ENCODE peak calls at places on chromosome 22, in eight cellular contexts. D is stomach, E is OCI-LY7, Y is adrenal gland, X is brain microvascular endothelial cell, F is endodermal cell, B is fibroblast of pulmonary artery, G is cardiac fibroblast. H is an unnamed sample.
A peak's percentile ranks its signal among the peaks of the same experiment; 100 is the strongest.

GRCh38 chr22:49328630-49329405 is 498.9 kb downstream of the BRD1 start:
- DNase-seq in D (peak; percentile 13), E (no peak), Y (no peak), X (no peak), F (peak; percentile 21), B (no peak), G (no peak), H (no peak)

GRCh38 chr22:24996420-24996952 is 44.0 kb downstream of the KIAA1671 start:
- DNase-seq in D (no peak), E (no peak), Y (no peak), X (no peak), F (peak; percentile 96), B (peak; percentile 48), G (no peak), H (peak; percentile 76)

GRCh38 chr22:50481440-50482106 is at the start of gene ADM2:
- DNase-seq in D (peak; percentile 62), E (peak; percentile 55), Y (no peak), X (no peak), F (peak; percentile 91), B (no peak), G (no peak), H (peak; percentile 79)

GRCh38 chr22:17477401-17477833 is 85.9 kb upstream of the SLC25A18 start:
- DNase-seq in D (no peak), E (no peak), Y (no peak), X (no peak), F (peak; percentile 44), B (peak; percentile 76), G (peak; percentile 82), H (no peak)

GRCh38 chr22:30541979-30542810 is 4.3 kb downstream of the SEC14L6 start:
- DNase-seq in D (peak; percentile 28), E (no peak), Y (no peak), X (no peak), F (peak; percentile 85), B (peak; percentile 13), G (no peak), H (no peak)

GRCh38 chr22:50274311-50274710 is 4.1 kb upstream of the MAPK11 start:
- DNase-seq in D (peak; percentile 66), E (peak; percentile 80), Y (no peak), X (peak; percentile 35), F (peak; percentile 73), B (peak; percentile 67), G (peak; percentile 51), H (peak; percentile 72)

GRCh38 chr22:46596032-46596441 is 24.1 kb upstream of the GRAMD4 start:
- DNase-seq in D (no peak), E (no peak), Y (peak; percentile 84), X (no peak), F (no peak), B (no peak), G (no peak), H (peak; percentile 26)

GRCh38 chr22:48838376-48838775 is 989.3 kb downstream of the BRD1 start:
- DNase-seq in D (no peak), E (no peak), Y (no peak), X (no peak), F (no peak), B (no peak), G (no peak), H (no peak)

GRCh38 chr22:49670610-49671330 is 156.9 kb downstream of the BRD1 start:
- DNase-seq in D (peak; percentile 23), E (no peak), Y (no peak), X (no peak), F (peak; percentile 79), B (no peak), G (no peak), H (no peak)

GRCh38 chr22:49015459-49015858 is 812.2 kb downstream of the BRD1 start:
- DNase-seq in D (peak; percentile 15), E (no peak), Y (no peak), X (no peak), F (peak; percentile 36), B (no peak), G (no peak), H (no peak)

GRCh38 chr22:33314316-33314715 is 256.1 kb upstream of the SYN3 start:
- DNase-seq in D (no peak), E (no peak), Y (no peak), X (no peak), F (no peak), B (no peak), G (no peak), H (no peak)

GRCh38 chr22:46830001-46830715 is 67.7 kb downstream of the TBC1D22A start:
- DNase-seq in D (peak; percentile 53), E (no peak), Y (peak; percentile 55), X (peak; percentile 76), F (peak; percentile 44), B (peak; percentile 55), G (peak; percentile 49), H (no peak)

GRCh38 chr22:46090631-46091201 is 59.6 kb upstream of the PPARA start:
- DNase-seq in D (no peak), E (no peak), Y (peak; percentile 68), X (no peak), F (no peak), B (no peak), G (peak; percentile 78), H (peak; percentile 35)

GRCh38 chr22:44380716-44381500 is 68.2 kb upstream of the SHISAL1 start:
- DNase-seq in D (no peak), E (no peak), Y (no peak), X (no peak), F (peak; percentile 36), B (no peak), G (no peak), H (peak; percentile 17)

GRCh38 chr22:45962431-45962712 is 14.6 kb downstream of the WNT7B start:
- DNase-seq in D (no peak), E (no peak), Y (no peak), X (no peak), F (no peak), B (no peak), G (no peak), H (no peak)

GRCh38 chr22:49933236-49933921 is 14.9 kb downstream of the CRELD2 start:
- DNase-seq in D (peak; percentile 64), E (no peak), Y (no peak), X (no peak), F (no peak), B (no peak), G (no peak), H (peak; percentile 68)

GRCh38 chr22:22346401-22347107 is 102.0 kb downstream of the VPREB1 start:
- DNase-seq in D (no peak), E (no peak), Y (no peak), X (no peak), F (no peak), B (no peak), G (no peak), H (no peak)

GRCh38 chr22:17918840-17919239 is 105.5 kb downstream of the MICAL3 start:
- DNase-seq in D (no peak), E (no peak), Y (no peak), X (no peak), F (no peak), B (no peak), G (no peak), H (no peak)

GRCh38 chr22:48534395-48534958 is 1293.2 kb downstream of the BRD1 start:
- DNase-seq in D (no peak), E (no peak), Y (no peak), X (no peak), F (no peak), B (no peak), G (no peak), H (no peak)

DNA sequence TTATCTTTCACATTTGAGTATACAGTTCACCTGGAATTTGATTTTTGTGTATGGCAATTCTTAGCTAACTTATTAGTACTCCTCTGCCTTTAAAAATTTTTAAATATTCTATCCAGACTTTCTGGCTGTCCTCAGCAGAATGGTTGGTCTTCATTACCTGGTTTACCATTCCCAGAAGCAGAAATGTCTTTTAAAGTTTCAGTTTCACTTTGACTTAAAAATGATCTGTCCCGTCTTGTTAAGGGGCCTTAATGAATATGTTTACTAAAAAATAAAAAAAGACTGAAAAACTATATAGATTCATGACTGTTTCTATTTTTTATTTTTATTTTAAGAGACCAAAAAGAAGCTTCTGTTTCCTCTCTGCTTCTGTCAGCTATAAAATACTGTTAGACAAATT is 70.5 kb upstream of the TNRC6B start:
- DNase-seq in D (no peak), E (no peak), Y (no peak), X (no peak), F (no peak), B (no peak), G (peak; percentile 13), H (no peak)
- H3K4me3 ChIP-seq in D (peak overlapping the region; percentile 3), E (peak overlapping the region; percentile 36), Y (peak overlapping the region; percentile 14), X (no peak overlapping the region), F (no peak overlapping the region), B (peak overlapping the region; percentile 32), G (peak overlapping the region; percentile 11), H (no peak overlapping the region)

GRCh38 chr22:38873469-38874411 is 1.7 kb upstream of the CBX6 start:
- DNase-seq in D (peak; percentile 25), E (no peak), Y (no peak), X (no peak), F (peak; percentile 62), B (no peak), G (no peak), H (no peak)
- H3K4me3 ChIP-seq in D (peak overlapping the region; percentile 86), E (no peak overlapping the region), Y (no peak overlapping the region), X (no peak overlapping the region), F (peak overlapping the region; percentile 85), B (no peak overlapping the region), G (no peak overlapping the region), H (no peak overlapping the region)

DNA sequence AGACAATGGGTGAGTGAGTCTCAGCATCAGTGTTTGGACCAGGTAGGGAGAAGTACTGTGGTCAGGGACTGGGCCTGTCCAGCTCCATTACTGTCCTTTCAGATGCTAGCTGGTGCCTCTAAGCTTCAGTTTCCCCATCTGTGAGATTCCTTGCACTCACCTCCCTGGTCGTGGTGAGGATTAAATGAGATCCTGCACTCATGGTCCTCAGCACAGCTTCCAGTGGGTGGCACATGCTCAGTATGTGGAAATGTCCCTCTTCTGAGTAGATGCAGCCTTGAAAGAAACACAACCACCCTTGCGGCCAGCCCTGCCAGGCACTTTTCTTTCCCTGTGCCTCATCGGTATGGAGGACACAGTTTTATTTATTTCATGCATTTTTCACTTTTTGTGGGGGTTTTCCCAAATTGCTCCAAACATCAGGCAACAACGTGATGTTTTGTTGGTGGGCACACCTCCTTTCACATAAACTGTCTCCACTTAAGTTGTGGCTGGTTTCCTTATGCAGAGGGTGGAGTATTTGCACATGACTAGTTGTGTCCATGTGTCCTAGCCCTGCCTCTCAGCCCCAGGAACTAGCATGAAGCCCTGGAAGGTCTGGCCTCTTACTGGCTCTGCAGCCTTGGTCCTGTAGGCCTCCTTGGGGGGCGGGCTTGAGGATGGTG is 1.1 kb downstream of the LZTR1 start:
- DNase-seq in D (no peak), E (no peak), Y (no peak), X (no peak), F (no peak), B (no peak), G (no peak), H (no peak)
- H3K4me3 ChIP-seq in D (peak overlapping the region; percentile 80), E (peak overlapping the region; percentile 81), Y (no peak overlapping the region), X (peak overlapping the region; percentile 92), F (peak overlapping the region; percentile 94), B (peak overlapping the region; percentile 74), G (peak overlapping the region; percentile 96), H (no peak overlapping the region)

DNA sequence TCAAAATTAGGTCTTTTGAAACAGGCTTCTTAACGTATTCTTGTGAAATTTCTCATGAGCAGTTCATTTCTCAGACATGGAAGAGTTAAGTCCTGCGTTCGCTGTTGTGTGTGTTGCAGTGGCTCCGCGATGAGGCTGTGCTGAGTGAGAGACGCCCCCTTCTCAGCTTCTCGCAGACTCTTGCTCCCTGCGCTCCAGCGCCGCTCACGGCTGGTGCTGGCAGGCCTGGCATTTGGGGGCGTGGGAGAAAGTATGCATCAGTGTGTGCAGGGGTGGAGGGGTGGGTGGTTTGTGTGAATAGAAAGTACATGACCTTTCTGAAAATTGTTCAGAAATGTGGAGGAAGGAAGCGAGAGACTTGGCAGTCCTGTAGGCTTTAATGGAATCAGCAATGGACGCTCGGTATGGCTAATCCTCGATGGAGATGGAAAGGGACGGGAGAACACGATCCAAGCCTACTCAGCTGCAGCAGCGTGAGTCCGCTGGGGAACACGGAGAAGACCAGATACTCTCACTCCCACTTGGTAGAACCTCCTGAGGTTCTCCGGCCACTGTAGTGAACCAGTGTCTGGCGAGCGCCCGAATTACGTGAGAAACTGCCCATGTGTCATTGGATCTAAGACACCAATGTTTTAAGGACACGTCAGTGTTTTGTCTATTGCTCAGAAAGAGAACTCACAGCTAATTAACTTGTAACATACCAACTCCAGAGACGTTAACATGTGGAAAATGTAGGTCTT is 5.9 kb downstream of the TAB1 start:
- DNase-seq in D (no peak), E (no peak), Y (no peak), X (peak; percentile 75), F (no peak), B (peak; percentile 75), G (peak; percentile 69), H (no peak)
- H3K4me3 ChIP-seq in D (peak overlapping the region; percentile 20), E (no peak overlapping the region), Y (no peak overlapping the region), X (peak overlapping the region; percentile 35), F (no peak overlapping the region), B (peak overlapping the region; percentile 28), G (peak overlapping the region; percentile 28), H (no peak overlapping the region)

H was measured in mucosa of descending colon.